ENCODE peak calls at places on chromosome 1, in nine cellular contexts. E is pancreas, O is cardiac fibroblast, Z is GM06990, N is AG04450, K is neural progenitor cell, Y is AG04449, F is left lung, B is mammary epithelial cell. X is an unnamed sample.

GRCh38 chr1:236639686-236640085 is 35.4 kb upstream of the HEATR1 start:
- DNase-seq in E (no peak), O (no peak), Z (no peak), N (no peak), K (no peak), Y (no peak), F (no peak), B (no peak), X (no peak)

GRCh38 chr1:26351591-26352337 is 2.2 kb downstream of the CRYBG2 start:
- DNase-seq in E (no peak), O (peak; percentile 67), Z (no peak), N (no peak), K (peak; percentile 72), Y (peak; percentile 9), F (no peak), B (peak; percentile 96), X (no peak)

GRCh38 chr1:186454996-186455395 is 5.9 kb downstream of the PDC start:
- DNase-seq in E (no peak), O (no peak), Z (no peak), N (no peak), K (no peak), Y (no peak), F (no peak), B (no peak), X (no peak)

GRCh38 chr1:167276969-167277368 is 56.3 kb downstream of the POU2F1 start:
- DNase-seq in E (no peak), O (no peak), Z (no peak), N (no peak), K (no peak), Y (no peak), F (no peak), B (no peak), X (no peak)

GRCh38 chr1:89460348-89460747 is 64.3 kb upstream of the LRRC8B start:
- DNase-seq in E (no peak), O (no peak), Z (no peak), N (no peak), K (no peak), Y (no peak), F (no peak), B (no peak), X (no peak)

GRCh38 chr1:112696578-112697320 is 10.2 kb downstream of the RHOC start:
- DNase-seq in E (no peak), O (no peak), Z (no peak), N (no peak), K (no peak), Y (no peak), F (no peak), B (no peak), X (no peak)

GRCh38 chr1:8083739-8084484 is 57.8 kb upstream of the ERRFI1 start:
- DNase-seq in E (no peak), O (peak; percentile 84), Z (no peak), N (no peak), K (peak; percentile 16), Y (no peak), F (no peak), B (peak; percentile 48), X (no peak)

GRCh38 chr1:9350011-9350907 is 57.6 kb downstream of the SPSB1 start:
- DNase-seq in E (no peak), O (peak; percentile 69), Z (no peak), N (no peak), K (no peak), Y (no peak), F (peak; percentile 57), B (no peak), X (no peak)

GRCh38 chr1:41366428-41367101 is 5.3 kb downstream of the FOXO6 start:
- DNase-seq in E (no peak), O (no peak), Z (no peak), N (no peak), K (peak; percentile 48), Y (no peak), F (no peak), B (no peak), X (no peak)

GRCh38 chr1:44807364-44808062 is 362 bp upstream of the DYNLT4 start:
- DNase-seq in E (peak; percentile 97), O (peak; percentile 100), Z (peak; percentile 79), N (peak; percentile 98), K (peak; percentile 79), Y (peak; percentile 98), F (peak; percentile 98), B (peak; percentile 99), X (peak; percentile 99)

GRCh38 chr1:219587817-219588561 is 24.9 kb downstream of the ZC3H11B start:
- DNase-seq in E (no peak), O (peak; percentile 61), Z (no peak), N (peak; percentile 34), K (no peak), Y (no peak), F (no peak), B (no peak), X (peak; percentile 55)

GRCh38 chr1:26408604-26409003 is 2.0 kb upstream of the LIN28A start:
- DNase-seq in E (peak; percentile 58), O (peak; percentile 79), Z (peak; percentile 30), N (peak; percentile 49), K (peak; percentile 92), Y (no peak), F (peak; percentile 81), B (peak; percentile 65), X (no peak)

GRCh38 chr1:17826165-17826488 is 71.0 kb downstream of the ACTL8 start:
- DNase-seq in E (peak; percentile 21), O (peak; percentile 51), Z (peak; percentile 24), N (no peak), K (peak; percentile 74), Y (no peak), F (no peak), B (no peak), X (no peak)

GRCh38 chr1:94383966-94384408 is 34.2 kb upstream of the ABCD3 start:
- DNase-seq in E (peak; percentile 68), O (peak; percentile 55), Z (peak; percentile 6), N (peak; percentile 15), K (no peak), Y (no peak), F (no peak), B (no peak), X (no peak)

GRCh38 chr1:25914074-25914995 is 8.1 kb upstream of the STMN1 start:
- DNase-seq in E (no peak), O (no peak), Z (no peak), N (no peak), K (no peak), Y (no peak), F (no peak), B (no peak), X (no peak)

GRCh38 chr1:117215019-117215418 is 4.3 kb upstream of the VTCN1 start:
- DNase-seq in E (no peak), O (no peak), Z (no peak), N (no peak), K (no peak), Y (no peak), F (no peak), B (no peak), X (no peak)

GRCh38 chr1:151968058-151968457 is 25.6 kb downstream of the S100A10 start:
- DNase-seq in E (peak; percentile 38), O (peak; percentile 76), Z (no peak), N (no peak), K (peak; percentile 62), Y (no peak), F (no peak), B (peak; percentile 52), X (no peak)

GRCh38 chr1:166040635-166041034 is 126.2 kb downstream of the FAM78B start:
- DNase-seq in E (no peak), O (no peak), Z (no peak), N (no peak), K (peak; percentile 35), Y (no peak), F (no peak), B (no peak), X (no peak)

DNA sequence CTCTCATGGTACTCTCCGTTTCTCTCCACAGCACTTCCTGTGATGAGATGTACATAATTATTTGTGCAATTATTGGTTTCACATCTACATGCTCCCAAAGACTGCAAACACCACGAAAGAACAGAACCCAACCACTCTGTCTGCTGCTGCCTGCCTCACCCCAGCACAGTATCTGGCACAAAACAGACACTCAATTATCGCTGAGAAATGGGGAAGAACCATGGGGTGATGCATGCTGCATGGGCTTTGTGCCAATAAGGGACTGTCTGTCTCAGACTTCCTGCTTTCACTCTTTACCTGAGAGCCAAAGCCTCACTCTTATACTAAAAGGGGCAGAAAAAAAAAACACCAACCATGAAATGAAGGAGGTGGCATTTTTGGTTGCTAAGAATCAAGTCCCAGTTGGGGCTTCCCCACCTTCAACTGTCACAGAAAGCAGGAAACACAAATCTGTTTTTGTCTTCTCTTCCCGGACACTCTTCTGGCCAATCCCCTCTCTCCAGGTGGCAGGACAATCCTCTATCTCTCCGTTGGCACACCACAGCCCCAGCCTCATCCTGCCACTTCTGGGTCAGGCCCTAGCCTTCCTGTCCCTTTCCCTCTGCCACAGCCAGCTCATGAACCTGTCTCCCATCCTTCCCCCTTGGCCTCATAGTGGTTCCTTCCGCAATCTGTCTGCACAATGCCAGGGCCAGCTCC is 82.0 kb downstream of the TGFBR3 start:
- DNase-seq in E (no peak), O (peak; percentile 29), Z (peak; percentile 78), N (no peak), K (no peak), Y (no peak), F (no peak), B (peak; percentile 46), X (no peak)
- H3K4me3 ChIP-seq in E (no peak overlapping the region), O (no peak overlapping the region), Z (peak overlapping the region; percentile 47), N (no peak overlapping the region), K (no peak overlapping the region), Y (no peak overlapping the region), F (no peak overlapping the region), B (no peak overlapping the region), X (no peak overlapping the region)

GRCh38 chr1:222654849-222655248 is 37.0 kb downstream of the MIA3 start:
- DNase-seq in E (no peak), O (peak; percentile 62), Z (peak; percentile 41), N (no peak), K (no peak), Y (no peak), F (no peak), B (no peak), X (peak; percentile 46)
- TF ChIP-seq CTCF in E (no peak), O (no peak), Z (peak; percentile 41), N (no peak), K (no peak), Y (no peak), F (no peak), B (no peak), X (peak; percentile 23)

DNA sequence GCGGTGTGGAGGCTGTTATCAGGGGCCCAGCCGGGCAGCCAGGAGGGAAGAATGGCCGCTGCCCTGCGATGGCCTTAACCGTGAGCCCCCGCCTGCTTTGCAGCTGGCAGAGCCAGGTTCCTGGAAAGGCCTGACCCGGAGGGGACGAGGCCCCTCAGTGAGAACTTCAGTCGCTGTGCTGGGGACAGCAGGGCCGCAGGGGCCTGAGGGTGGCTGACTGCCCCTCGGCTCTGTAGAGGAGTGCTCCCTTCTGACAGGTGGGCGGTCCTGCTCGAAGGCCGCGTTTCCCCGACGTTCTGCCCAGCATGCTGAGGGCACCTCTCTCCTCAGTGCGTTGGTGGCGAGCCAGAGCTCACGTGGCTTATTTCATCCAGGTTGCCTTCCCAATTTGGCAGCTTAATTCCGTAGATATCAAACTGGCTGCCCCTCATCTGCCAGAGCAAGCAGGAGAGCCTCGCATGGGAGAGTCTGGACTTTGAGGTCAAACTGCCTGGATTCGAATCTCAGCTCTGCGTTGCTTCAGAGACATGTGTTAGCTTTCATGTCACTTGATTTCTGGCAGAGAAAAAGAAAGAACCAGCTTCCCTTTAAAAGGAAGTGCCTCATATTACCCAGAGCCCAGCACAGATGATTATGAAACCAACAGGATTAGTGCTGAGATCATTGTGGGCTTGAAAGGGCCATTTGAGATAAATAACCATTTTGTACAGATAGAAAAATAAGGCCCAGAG is 239.8 kb downstream of the SDCCAG8 start:
- DNase-seq in E (no peak), O (peak; percentile 71), Z (no peak), N (no peak), K (no peak), Y (no peak), F (no peak), B (no peak), X (no peak)
- H3K4me3 ChIP-seq in E (no peak overlapping the region), O (no peak overlapping the region), Z (no peak overlapping the region), N (no peak overlapping the region), K (no peak overlapping the region), Y (no peak overlapping the region), F (no peak overlapping the region), B (no peak overlapping the region), X (no peak overlapping the region)

GRCh38 chr1:161374373-161374772 is 6.7 kb upstream of the CFAP126 start:
- DNase-seq in E (no peak), O (peak; percentile 41), Z (no peak), N (no peak), K (no peak), Y (no peak), F (no peak), B (no peak), X (no peak)
- TF ChIP-seq CTCF in E (no peak), O (peak; percentile 22), Z (peak; percentile 8), N (peak; percentile 34), K (peak; percentile 33), Y (peak; percentile 11), F (no peak), B (no peak), X (peak; percentile 11)